ENCODE peak calls at places on chromosomes 3 and 15, in seven cellular contexts. N is HFFc6, U is astrocyte of the cerebellum, Z is iPS-NIHi11, W is fibroblast of pulmonary artery, K is PC-9, F is aorta. S is an unnamed sample.

GRCh38 chr3:128493221-128494151 is 485 bp upstream of the GATA2 start:
- DNase-seq in W (no peak), Z (no peak), K (no peak), N (no peak), U (no peak), F (no peak), S (no peak)

GRCh38 chr3:126355777-126356372 is 1.3 kb downstream of the KLF15 start:
- DNase-seq in K (no peak), F (peak), Z (peak), U (peak), N (peak), W (peak), S (peak)

GRCh38 chr15:100893261-100893963 is 13.8 kb downstream of the ALDH1A3 start:
- DNase-seq in K (no peak), U (no peak), W (no peak), Z (no peak), F (no peak), N (no peak), S (no peak)

GRCh38 chr15:59437777-59438574 is at the start of gene FAM81A:
- DNase-seq in Z (peak), N (peak), K (peak), U (peak), W (peak), F (peak), S (peak)

GRCh38 chr15:81313686-81314085 is 10.3 kb downstream of the STARD5 start:
- DNase-seq in Z (no peak), F (no peak), W (no peak), N (no peak), U (no peak), K (no peak), S (no peak)

GRCh38 chr3:13879946-13880810 is at the start of gene WNT7A:
- DNase-seq in W (no peak), F (peak), K (peak), U (no peak), N (no peak), Z (peak), S (peak)

GRCh38 chr3:25962255-25962654 is 172.4 kb downstream of the OXSM start:
- DNase-seq in F (no peak), N (no peak), Z (peak), K (peak), W (no peak), U (no peak), S (no peak)

GRCh38 chr3:148158210-148158609 is 539.5 kb upstream of the AGTR1 start:
- DNase-seq in W (peak), F (no peak), Z (no peak), K (no peak), U (peak), N (no peak), S (no peak)

GRCh38 chr3:53250881-53251605 is 4.8 kb downstream of the TKT start:
- DNase-seq in N (no peak), W (no peak), F (no peak), U (no peak), Z (no peak), K (no peak), S (no peak)

GRCh38 chr3:167731393-167731792 is 3.3 kb downstream of the PDCD10 start:
- DNase-seq in K (no peak), N (no peak), U (no peak), Z (no peak), W (no peak), F (no peak), S (no peak)

GRCh38 chr3:158837232-158837631 is 35.4 kb downstream of the MFSD1 start:
- DNase-seq in W (no peak), F (no peak), Z (no peak), U (no peak), N (no peak), K (no peak), S (no peak)

GRCh38 chr3:186359078-186359477 is 3.0 kb downstream of the DGKG start:
- DNase-seq in K (no peak), U (no peak), F (no peak), N (no peak), Z (no peak), W (no peak), S (no peak)